ENCODE peak calls at places on chromosomes 4 and X, in four cellular contexts. X is HCT116, P is HepG2, D is SK-N-SH. S is an unnamed sample.

GRCh38 chr4:85928775-85929585 is 430.9 kb downstream of the MAPK10 start:
- DNase-seq in X (no peak), P (peak; percentile 54), D (no peak), S (no peak)

GRCh38 chrX:112816908-112817307 is 23.7 kb downstream of the AMOT start:
- DNase-seq in X (no peak), P (no peak), D (no peak), S (no peak)

GRCh38 chrX:23694606-23695005 is 27.3 kb downstream of the PRDX4 start:
- DNase-seq in X (peak; percentile 21), P (peak; percentile 39), D (peak; percentile 67), S (peak; percentile 2)

GRCh38 chr4:58739275-58739674 is 1629.1 kb upstream of the IGFBP7 start:
- DNase-seq in X (no peak), P (no peak), D (no peak), S (no peak)

GRCh38 chrX:35919536-35920309 is at the start of gene CFAP47:
- DNase-seq in X (no peak), P (no peak), D (peak; percentile 25), S (no peak)

GRCh38 chr4:40924096-40924792 is 174.5 kb downstream of the NSUN7 start:
- DNase-seq in X (peak; percentile 32), P (peak; percentile 28), D (peak; percentile 83), S (peak; percentile 27)

GRCh38 chr4:106502106-106502699 is 133.6 kb upstream of the GIMD1 start:
- DNase-seq in X (peak; percentile 54), P (peak; percentile 58), D (peak; percentile 62), S (peak; percentile 10)

GRCh38 chr4:30939684-30940083 is 219.5 kb downstream of the PCDH7 start:
- DNase-seq in X (no peak), P (no peak), D (no peak), S (no peak)

GRCh38 chr4:159685406-159686092 is 582.7 kb downstream of the RAPGEF2 start:
- DNase-seq in X (no peak), P (no peak), D (no peak), S (no peak)

GRCh38 chr4:153522800-153523089 is 56.6 kb downstream of the TMEM131L start:
- DNase-seq in X (no peak), P (no peak), D (no peak), S (no peak)

GRCh38 chrX:111270339-111270738 is at the start of gene CAPN6:
- DNase-seq in X (no peak), P (no peak), D (no peak), S (no peak)

GRCh38 chrX:28787206-28787605 is 200.0 kb downstream of the IL1RAPL1 start:
- DNase-seq in X (peak; percentile 65), P (no peak), D (no peak), S (peak; percentile 22)

GRCh38 chr4:4572821-4573220 is 31.0 kb upstream of the STX18 start:
- DNase-seq in X (no peak), P (no peak), D (no peak), S (no peak)

GRCh38 chr4:4575284-4576211 is 33.7 kb upstream of the STX18 start:
- DNase-seq in X (peak; percentile 33), P (no peak), D (peak; percentile 78), S (no peak)

GRCh38 chr4:4577359-4577875 is 35.6 kb upstream of the STX18 start:
- DNase-seq in X (no peak), P (no peak), D (no peak), S (no peak)

GRCh38 chr4:4574052-4574451 is 32.2 kb upstream of the STX18 start:
- DNase-seq in X (no peak), P (no peak), D (no peak), S (no peak)

GRCh38 chr4:4574792-4575191 is 32.9 kb upstream of the STX18 start:
- DNase-seq in X (peak; percentile 10), P (no peak), D (no peak), S (peak; percentile 7)
- TF ChIP-seq SIN3A in X (no peak), P (no peak), D (no peak), S (no peak)

GRCh38 chr4:1720163-1720983 is 750 bp downstream of the TMEM129 start:
- DNase-seq in X (no peak), P (no peak), D (peak; percentile 74), S (no peak)
- TF ChIP-seq POLR2AphosphoS5 in X (peak; percentile 55), P (peak; percentile 42), D (no peak), S (no peak)

GRCh38 chr4:83922419-83922818 is 386.5 kb downstream of the GPAT3 start:
- DNase-seq in X (no peak), P (no peak), D (no peak), S (no peak)
- TF ChIP-seq SIN3A in X (no peak), P (no peak), D (no peak), S (no peak)

DNA sequence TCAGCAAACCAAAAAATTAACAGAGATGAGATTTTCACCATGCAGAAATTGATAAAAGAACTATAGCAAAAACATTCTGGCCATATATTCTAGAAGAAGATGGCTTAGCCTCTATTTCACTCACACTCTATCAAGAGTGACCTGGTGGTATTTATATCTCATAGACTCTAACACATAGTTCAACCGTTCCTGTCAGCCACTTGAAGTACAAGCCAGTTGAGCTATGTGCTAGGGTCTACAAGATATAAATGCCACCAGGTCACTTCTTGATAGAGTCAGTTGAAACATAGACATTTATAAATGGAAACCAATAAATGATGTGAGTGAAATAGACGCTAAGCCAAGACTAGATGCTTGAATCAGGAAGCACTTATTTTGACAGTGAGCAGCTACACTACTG is 836.7 kb upstream of the EPHA5 start:
- DNase-seq in X (no peak), P (no peak), D (no peak), S (no peak)
- TF ChIP-seq POLR2AphosphoS5 in X (no peak), P (no peak), D (no peak), S (no peak)